ENCODE peak calls at places on chromosomes 13 and 19, in five cellular contexts. X is right cardiac atrium, H is esophagus mucosa, S is pancreas, P is lower lobe of right lung. L is an unnamed sample.

GRCh38 chr13:48146122-48146521 is 51.2 kb upstream of the MED4 start:
- ATAC-seq in X (no peak), H (no peak), S (no peak), P (no peak), L (no peak)

GRCh38 chr13:40665061-40665753 is 1.2 kb downstream of the FOXO1 start:
- ATAC-seq in X (peak; percentile 18), H (peak; percentile 35), S (peak; percentile 33), P (peak; percentile 39), L (peak; percentile 4)

GRCh38 chr13:33106656-33107402 is 90.6 kb downstream of the KL start:
- ATAC-seq in X (no peak), H (no peak), S (no peak), P (no peak), L (peak; percentile 68)

GRCh38 chr19:53881482-53882390 is at the start of gene PRKCG:
- ATAC-seq in X (no peak), H (no peak), S (peak; percentile 39), P (peak; percentile 31), L (no peak)

GRCh38 chr19:39038098-39038497 is 5.7 kb upstream of the FBXO27 start:
- ATAC-seq in X (peak; percentile 77), H (peak; percentile 58), S (peak; percentile 99), P (peak; percentile 71), L (no peak)

GRCh38 chr19:1313695-1314613 is 28.3 kb downstream of the EFNA2 start:
- ATAC-seq in X (no peak), H (peak; percentile 13), S (no peak), P (no peak), L (no peak)

GRCh38 chr19:6580313-6580712 is 10.6 kb downstream of the CD70 start:
- ATAC-seq in X (no peak), H (peak; percentile 27), S (no peak), P (no peak), L (no peak)

GRCh38 chr13:27176772-27177171 is 5.2 kb upstream of the USP12 start:
- ATAC-seq in X (no peak), H (no peak), S (no peak), P (no peak), L (no peak)

GRCh38 chr13:90154311-90154960 is 1193.1 kb upstream of the MIR17HG start:
- ATAC-seq in X (no peak), H (no peak), S (no peak), P (no peak), L (no peak)

GRCh38 chr13:109345433-109345941 is 440.9 kb downstream of the IRS2 start:
- ATAC-seq in X (no peak), H (no peak), S (no peak), P (no peak), L (no peak)

GRCh38 chr13:75353786-75354193 is 128.2 kb downstream of the TBC1D4 start:
- ATAC-seq in X (peak; percentile 64), H (no peak), S (no peak), P (no peak), L (no peak)

GRCh38 chr13:113305208-113305607 is 8.2 kb downstream of the LAMP1 start:
- ATAC-seq in X (peak; percentile 56), H (peak; percentile 98), S (no peak), P (peak; percentile 32), L (no peak)

GRCh38 chr19:50556236-50557008 is 11.8 kb downstream of the LRRC4B start:
- ATAC-seq in X (peak; percentile 64), H (peak; percentile 31), S (peak; percentile 82), P (peak; percentile 78), L (peak; percentile 50)

GRCh38 chr19:48500830-48501445 is 10.7 kb downstream of the LMTK3 start:
- ATAC-seq in X (no peak), H (no peak), S (no peak), P (no peak), L (no peak)

GRCh38 chr19:10111405-10111811 is at the start of gene P2RY11:
- ATAC-seq in X (no peak), H (no peak), S (no peak), P (peak; percentile 20), L (no peak)

GRCh38 chr19:40739030-40739839 is 11.0 kb downstream of the ACTMAP start:
- ATAC-seq in X (no peak), H (no peak), S (no peak), P (no peak), L (no peak)

GRCh38 chr13:98297043-98297442 is 120.0 kb upstream of the RNF113B start:
- ATAC-seq in X (no peak), H (no peak), S (no peak), P (no peak), L (no peak)

GRCh38 chr19:39382991-39383828 is 7.7 kb downstream of the PAF1 start:
- ATAC-seq in X (no peak), H (no peak), S (no peak), P (no peak), L (no peak)

GRCh38 chr13:27637289-27637626 is 15.6 kb downstream of the POLR1D start:
- ATAC-seq in X (no peak), H (no peak), S (peak; percentile 18), P (no peak), L (no peak)

GRCh38 chr19:51783373-51783772 is 11.6 kb upstream of the FPR3 start:
- ATAC-seq in X (no peak), H (no peak), S (no peak), P (peak; percentile 50), L (no peak)

L was measured in gastroesophageal sphincter.